ENCODE peak calls at places on chromosomes 16 and 17, in nine cellular contexts. K, O, F, V, C, H, X, Q and T are unnamed samples. For H3K36me3, the result is how much of the 10 kb centered on the place peaks cover.

GRCh38 chr17:66152756-66153155 is 39.2 kb downstream of the CEP112 start:
- DNase-seq in F (no peak), V (no peak), X (no peak), O (no peak), C (no peak), Q (no peak), K (no peak), H (no peak), T (no peak)

GRCh38 chr17:7442142-7442541 is 2.7 kb upstream of the CHRNB1 start:
- DNase-seq in V (no peak), Q (no peak), H (no peak), O (no peak), K (no peak), C (no peak), X (no peak), F (no peak), T (no peak)

GRCh38 chr17:79552405-79552804 is 58.4 kb downstream of the RBFOX3 start:
- DNase-seq in Q (no peak), K (no peak), X (no peak), O (no peak), F (no peak), V (no peak), C (no peak), H (no peak), T (no peak)

GRCh38 chr17:82974136-82974952 is 105.1 kb upstream of the METRNL start:
- DNase-seq in X (no peak), F (no peak), Q (no peak), H (no peak), K (no peak), O (no peak), C (no peak), V (no peak), T (no peak)

GRCh38 chr16:88456356-88457292 is 3.5 kb downstream of the ZFPM1 start:
- DNase-seq in C (peak), H (no peak), F (no peak), K (no peak), X (no peak), Q (no peak), O (no peak), V (no peak), T (no peak)

GRCh38 chr16:49590166-49590871 is 216.7 kb downstream of the C16orf78 start:
- DNase-seq in C (peak), X (peak), K (no peak), Q (no peak), V (no peak), F (peak), O (no peak), H (no peak), T (no peak)

GRCh38 chr17:65154770-65155589 is 17.8 kb downstream of the RGS9 start:
- DNase-seq in O (no peak), C (no peak), Q (no peak), F (no peak), K (no peak), V (no peak), H (no peak), X (no peak), T (no peak)

GRCh38 chr16:8924214-8924613 is 39.5 kb downstream of the USP7 start:
- DNase-seq in H (peak), O (no peak), X (peak), V (no peak), K (no peak), Q (peak), F (no peak), C (no peak), T (no peak)

GRCh38 chr16:54546481-54546880 is 259.9 kb upstream of the IRX3 start:
- DNase-seq in C (no peak), K (no peak), F (no peak), H (no peak), V (no peak), Q (no peak), O (no peak), X (no peak), T (no peak)

GRCh38 chr17:73200476-73200875 is 7.6 kb downstream of the COG1 start:
- DNase-seq in F (no peak), C (no peak), Q (no peak), O (no peak), H (no peak), K (no peak), X (no peak), V (no peak), T (no peak)

GRCh38 chr16:83989300-83989699 is 21.3 kb downstream of the NECAB2 start:
- DNase-seq in O (no peak), Q (no peak), H (no peak), C (no peak), K (no peak), V (no peak), F (no peak), X (no peak), T (no peak)

GRCh38 chr17:38583176-38583575 is 22.6 kb downstream of the SRCIN1 start:
- DNase-seq in H (no peak), V (no peak), X (no peak), C (no peak), Q (no peak), F (no peak), K (no peak), O (no peak), T (no peak)

GRCh38 chr16:87318158-87318644 is 1.0 kb upstream of the C16orf95 start:
- DNase-seq in H (no peak), F (no peak), V (no peak), X (no peak), O (peak), K (no peak), C (no peak), Q (no peak), T (no peak)

DNA sequence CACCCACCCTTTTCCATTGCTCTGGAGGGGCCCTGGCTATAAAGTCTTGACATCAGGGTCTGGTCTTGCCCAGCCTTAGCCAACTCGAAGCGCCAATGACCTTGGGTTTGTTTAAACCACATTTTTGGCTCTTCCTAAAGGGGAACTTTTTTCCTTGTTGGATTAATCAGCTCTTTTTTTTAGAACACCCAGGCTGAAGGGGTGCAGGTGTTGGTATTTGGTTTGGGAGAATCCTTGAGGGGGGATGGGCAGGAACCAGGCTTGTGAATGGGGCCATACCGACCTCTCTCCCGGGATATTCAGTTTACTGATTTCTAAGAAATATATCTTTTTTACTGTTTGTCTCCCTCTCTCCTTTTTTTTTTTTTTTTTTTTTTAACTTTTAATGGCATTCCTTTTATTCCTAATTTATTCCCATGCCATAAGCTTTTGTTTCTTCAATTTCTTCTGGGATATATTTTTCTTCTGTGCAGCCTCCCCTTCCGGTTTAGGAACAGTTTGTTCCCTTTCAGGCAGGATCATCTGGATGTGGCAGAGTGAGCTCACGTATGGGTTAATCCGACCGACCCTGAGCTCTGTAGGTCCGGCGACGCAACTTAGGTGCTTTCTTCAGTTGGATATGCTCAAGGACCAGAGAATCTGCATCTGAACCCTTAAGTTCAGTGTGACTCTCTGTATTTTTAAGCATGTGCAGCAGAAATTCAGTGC is 129.5 kb downstream of the ABCC6 start:
- DNase-seq in V (no peak), F (no peak), X (no peak), K (no peak), Q (no peak), H (no peak), O (no peak), C (no peak), T (no peak)
- H3K36me3 ChIP-seq in V (under half), F (under half), X (half or more), K (under half), Q (under half), H (under half), O (under half), C (under half), T (half or more)

GRCh38 chr16:17743158-17743557 is 272.4 kb upstream of the XYLT1 start:
- DNase-seq in Q (no peak), O (no peak), K (no peak), X (no peak), F (no peak), C (no peak), H (no peak), V (no peak), T (no peak)

GRCh38 chr16:17743578-17743977 is 272.8 kb upstream of the XYLT1 start:
- DNase-seq in Q (no peak), O (no peak), X (no peak), H (no peak), C (no peak), K (no peak), F (no peak), V (no peak), T (no peak)

GRCh38 chr16:17747357-17747756 is 276.6 kb upstream of the XYLT1 start:
- DNase-seq in C (no peak), H (no peak), F (no peak), V (no peak), K (no peak), X (no peak), Q (no peak), O (no peak), T (no peak)

GRCh38 chr16:17748005-17748719 is 277.4 kb upstream of the XYLT1 start:
- DNase-seq in V (no peak), F (no peak), X (no peak), O (no peak), C (no peak), H (no peak), K (no peak), Q (no peak), T (no peak)

GRCh38 chr16:17744903-17745581 is 274.3 kb upstream of the XYLT1 start:
- DNase-seq in F (peak), O (no peak), Q (no peak), K (peak), X (no peak), H (no peak), V (no peak), C (no peak), T (no peak)
- H3K4me3 ChIP-seq in F (peak), O (peak), Q (no peak), K (no peak), X (peak), H (no peak), V (peak), C (no peak), T (no peak)

GRCh38 chr17:61421460-61421859 is 21.8 kb downstream of the TBX2 start:
- DNase-seq in K (no peak), Q (no peak), O (no peak), F (no peak), X (no peak), H (no peak), C (no peak), V (no peak), T (no peak)
- H3K27ac ChIP-seq in K (no peak), Q (no peak), O (no peak), F (no peak), X (no peak), H (no peak), C (no peak), V (no peak), T (no peak)

GRCh38 chr17:5365831-5366230 is 53.6 kb downstream of the NUP88 start:
- DNase-seq in V (no peak), F (no peak), H (no peak), C (no peak), Q (no peak), O (no peak), K (no peak), X (no peak), T (no peak)

GRCh38 chr17:5364156-5364555 is 55.3 kb downstream of the NUP88 start:
- DNase-seq in V (no peak), C (no peak), H (no peak), O (no peak), F (no peak), X (no peak), K (no peak), Q (no peak), T (no peak)

GRCh38 chr17:5362162-5362811 is 57.2 kb downstream of the NUP88 start:
- DNase-seq in C (no peak), K (no peak), O (no peak), V (no peak), F (no peak), H (no peak), X (no peak), Q (no peak), T (no peak)

GRCh38 chr17:5361426-5361825 is 58.0 kb downstream of the NUP88 start:
- DNase-seq in C (no peak), F (no peak), O (no peak), H (no peak), X (no peak), K (no peak), Q (no peak), V (no peak), T (no peak)

DNA sequence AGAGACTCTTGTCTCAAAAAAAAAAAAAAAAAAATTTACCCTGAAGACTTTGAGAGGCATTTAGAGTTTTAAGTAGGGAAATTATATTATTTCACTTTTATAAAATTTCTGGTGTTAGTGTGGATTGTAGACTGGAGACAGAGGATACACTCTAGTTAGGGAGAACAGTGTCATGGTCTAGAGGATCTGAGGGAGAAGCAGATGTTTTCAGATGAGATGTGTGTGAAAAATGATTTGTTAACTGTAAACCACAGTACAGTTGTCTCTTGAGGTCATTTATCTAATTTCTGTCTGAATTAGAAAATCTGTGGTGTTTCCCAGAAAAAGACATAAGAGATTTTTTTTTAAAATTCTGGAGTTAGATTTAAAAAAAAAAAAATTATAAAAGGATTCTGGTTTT is 54.8 kb downstream of the NUP88 start:
- DNase-seq in K (no peak), Q (no peak), O (no peak), V (no peak), X (no peak), C (no peak), H (no peak), F (no peak), T (no peak)
- H3K36me3 ChIP-seq in K (under half), Q (under half), O (under half), V (half or more), X (half or more), C (under half), H (half or more), F (under half), T (under half)

GRCh38 chr16:20903116-20903888 is 2.7 kb downstream of the LYRM1 start:
- DNase-seq in H (no peak), O (no peak), K (no peak), C (no peak), F (no peak), V (no peak), X (no peak), Q (no peak), T (no peak)
- H3K4me3 ChIP-seq in H (no peak), O (no peak), K (no peak), C (no peak), F (no peak), V (no peak), X (no peak), Q (no peak), T (peak)

GRCh38 chr17:28170771-28171170 is 128.3 kb downstream of the NLK start:
- DNase-seq in X (no peak), F (no peak), V (no peak), C (no peak), Q (no peak), O (no peak), H (no peak), K (no peak), T (no peak)
- H3K27ac ChIP-seq in X (no peak), F (no peak), V (no peak), C (no peak), Q (no peak), O (no peak), H (no peak), K (no peak), T (no peak)

GRCh38 chr17:76307966-76308338 is at the start of gene QRICH2:
- DNase-seq in O (no peak), Q (no peak), H (no peak), V (peak), C (no peak), F (no peak), K (no peak), X (no peak), T (no peak)

GRCh38 chr17:76304226-76305134 is 3.6 kb downstream of the QRICH2 start:
- DNase-seq in K (no peak), C (no peak), F (no peak), O (no peak), Q (no peak), X (no peak), H (no peak), V (peak), T (no peak)

GRCh38 chr17:76309461-76309860 is 1.4 kb upstream of the QRICH2 start:
- DNase-seq in K (no peak), F (no peak), X (no peak), O (no peak), H (no peak), C (no peak), Q (no peak), V (no peak), T (no peak)

GRCh38 chr17:76307299-76307965 is 644 bp downstream of the QRICH2 start:
- DNase-seq in K (no peak), O (no peak), V (peak), X (no peak), C (no peak), F (no peak), Q (no peak), H (no peak), T (no peak)
- H3K36me3 ChIP-seq in K (under half), O (under half), V (under half), X (half or more), C (under half), F (under half), Q (under half), H (under half), T (under half)

GRCh38 chr16:68752602-68753001 is 15.5 kb downstream of the CDH1 start:
- DNase-seq in F (no peak), X (no peak), Q (peak), V (no peak), C (no peak), H (no peak), O (no peak), K (no peak), T (no peak)

GRCh38 chr16:68754117-68754792 is 17.2 kb downstream of the CDH1 start:
- DNase-seq in F (no peak), K (no peak), X (no peak), V (no peak), Q (peak), H (no peak), C (no peak), O (no peak), T (no peak)

GRCh38 chr16:68760671-68761275 is 23.7 kb downstream of the CDH1 start:
- DNase-seq in F (no peak), O (no peak), K (no peak), H (no peak), V (no peak), C (no peak), X (no peak), Q (no peak), T (no peak)

GRCh38 chr16:68759062-68759461 is 22.0 kb downstream of the CDH1 start:
- DNase-seq in C (no peak), Q (no peak), H (no peak), X (no peak), K (no peak), V (no peak), F (no peak), O (no peak), T (no peak)

DNA sequence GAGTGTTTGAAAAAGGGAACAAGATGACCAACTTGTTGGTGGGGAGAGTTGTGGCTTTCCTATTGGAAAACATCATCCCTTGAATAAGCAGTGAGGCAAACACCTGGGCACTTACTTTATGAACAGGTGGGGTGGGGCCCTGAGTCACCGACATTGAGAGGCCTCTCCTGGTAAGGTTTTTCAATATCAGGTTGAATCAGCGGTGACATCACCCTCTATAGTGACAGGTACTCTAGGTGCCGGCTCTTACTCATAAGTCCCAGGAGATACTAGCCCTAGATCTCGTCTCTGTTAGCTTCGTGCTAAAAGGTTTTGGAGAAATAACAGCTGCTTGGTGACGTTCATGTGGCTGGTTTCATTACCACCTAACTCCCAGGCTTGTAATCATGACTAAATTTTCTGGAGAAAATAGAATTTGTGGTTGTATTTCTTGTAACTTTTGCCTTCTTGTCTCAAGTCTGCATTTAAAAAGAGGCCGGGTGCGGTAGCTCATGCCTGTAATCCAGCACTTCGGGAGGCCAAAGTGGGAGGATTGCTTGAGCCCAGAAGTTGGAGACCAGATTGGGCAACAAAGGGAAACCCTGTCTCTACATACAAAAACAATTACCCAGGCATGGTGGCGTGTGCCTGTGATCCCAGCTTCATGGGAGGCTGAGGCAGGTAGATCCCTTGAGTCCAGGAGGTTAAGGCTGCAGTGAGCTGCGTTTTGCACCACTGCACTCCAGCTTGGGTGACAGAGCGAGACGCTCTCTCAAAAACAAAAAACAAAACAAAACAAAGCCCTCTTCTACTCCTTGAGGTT is 19.4 kb downstream of the CDH1 start:
- DNase-seq in H (no peak), Q (peak), F (no peak), C (no peak), X (peak), K (no peak), V (no peak), O (peak), T (no peak)
- H3K4me3 ChIP-seq in H (no peak), Q (no peak), F (no peak), C (no peak), X (no peak), K (no peak), V (no peak), O (no peak), T (no peak)

GRCh38 chr16:85612191-85612800 is 826 bp upstream of the GSE1 start:
- DNase-seq in K (peak), Q (peak), F (peak), C (peak), O (peak), V (peak), X (peak), H (peak), T (no peak)

GRCh38 chr16:85611455-85612190 is 1.5 kb upstream of the GSE1 start:
- DNase-seq in V (peak), Q (peak), C (peak), X (peak), H (peak), K (peak), O (peak), F (peak), T (peak)

GRCh38 chr16:85610446-85611204 is 2.5 kb upstream of the GSE1 start:
- DNase-seq in X (peak), C (peak), V (peak), O (peak), H (peak), Q (peak), K (peak), F (peak), T (peak)

GRCh38 chr16:85610059-85610445 is 3.1 kb upstream of the GSE1 start:
- DNase-seq in Q (peak), V (no peak), X (peak), K (no peak), F (no peak), C (no peak), O (no peak), H (peak), T (no peak)

GRCh38 chr16:85611205-85611454 is 2.0 kb upstream of the GSE1 start:
- DNase-seq in V (no peak), Q (no peak), K (no peak), F (no peak), C (no peak), O (no peak), X (no peak), H (no peak), T (no peak)
- H3K27ac ChIP-seq in V (peak), Q (peak), K (no peak), F (peak), C (no peak), O (peak), X (peak), H (peak), T (no peak)

DNA sequence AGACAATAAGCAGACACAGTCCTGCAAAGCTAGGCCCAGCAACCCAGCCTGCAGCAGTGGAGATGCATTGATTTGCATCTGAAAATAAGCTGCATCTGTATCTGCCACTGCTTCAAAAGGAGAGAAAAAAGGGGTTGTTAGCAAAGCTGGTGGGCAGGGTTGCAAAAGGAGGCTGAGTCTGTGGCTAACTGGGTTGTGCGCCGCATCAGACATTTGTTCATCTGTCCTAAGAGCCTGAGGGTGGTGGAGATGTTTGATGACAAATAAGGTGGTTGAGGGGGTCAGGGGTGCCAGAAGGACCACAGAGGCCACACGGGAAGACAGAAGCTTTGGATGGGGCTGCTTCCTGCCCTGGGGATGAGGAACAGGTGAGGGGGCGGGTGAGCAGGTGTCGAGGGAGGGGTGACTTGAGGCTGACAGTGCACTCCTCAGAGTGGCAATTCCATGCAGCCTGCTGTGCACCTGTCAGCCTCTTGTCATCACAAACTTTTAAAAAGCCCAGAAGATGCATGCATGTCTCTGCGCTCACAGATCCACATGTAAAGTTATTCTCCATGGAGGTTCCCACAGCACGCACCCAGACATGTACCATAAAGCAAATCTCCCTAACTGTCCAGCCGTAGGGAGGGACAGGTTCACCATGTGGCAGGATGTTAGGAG is 35.4 kb downstream of the WSB1 start:
- DNase-seq in H (no peak), C (no peak), X (no peak), Q (peak), F (no peak), O (no peak), V (peak), K (no peak), T (no peak)
- H3K36me3 ChIP-seq in H (under half), C (under half), X (under half), Q (under half), F (under half), O (under half), V (under half), K (under half), T (under half)